ENCODE peak calls at places on chromosomes 7 and 10, in five cellular contexts. I, H, M, X and C are unnamed samples.

GRCh38 chr7:11130012-11130411 is 156.3 kb downstream of the PHF14 start:
- DNase-seq in I (no peak), X (peak; percentile 48), H (no peak), M (no peak), C (no peak)

GRCh38 chr7:98921608-98922372 is 43.5 kb downstream of the TRRAP start:
- DNase-seq in I (no peak), H (peak; percentile 7), M (no peak), X (no peak), C (no peak)

GRCh38 chr7:148327379-148327778 is 263.2 kb upstream of the C7orf33 start:
- DNase-seq in I (no peak), X (no peak), M (peak; percentile 51), H (peak; percentile 30), C (no peak)

GRCh38 chr10:992523-993340 is 4.5 kb downstream of the GTPBP4 start:
- DNase-seq in I (no peak), X (no peak), H (no peak), M (no peak), C (peak; percentile 47)

GRCh38 chr7:100951888-100952560 is 2.7 kb downstream of the MUC3A start:
- DNase-seq in I (no peak), H (no peak), M (no peak), X (no peak), C (no peak)

GRCh38 chr10:131963811-131964210 is 17.9 kb downstream of the BNIP3 start:
- DNase-seq in X (no peak), I (no peak), H (no peak), M (no peak), C (no peak)

GRCh38 chr7:14734839-14735321 is 167.7 kb downstream of the DGKB start:
- DNase-seq in H (no peak), I (no peak), X (no peak), M (no peak), C (no peak)

GRCh38 chr7:30038182-30038980 is 10.2 kb downstream of the PLEKHA8 start:
- DNase-seq in M (no peak), X (no peak), H (no peak), I (no peak), C (no peak)

GRCh38 chr7:156764016-156764669 is 123.6 kb downstream of the RNF32 start:
- DNase-seq in M (no peak), H (peak; percentile 68), X (peak; percentile 74), I (no peak), C (no peak)

GRCh38 chr7:83794834-83795233 is 145.9 kb upstream of the SEMA3E start:
- DNase-seq in X (no peak), I (no peak), M (no peak), H (no peak), C (no peak)

GRCh38 chr10:14184841-14185500 is 145.8 kb downstream of the FRMD4A start:
- DNase-seq in M (peak; percentile 62), I (no peak), H (peak; percentile 94), X (peak; percentile 14), C (peak; percentile 92)

GRCh38 chr10:21516270-21517131 is 9.0 kb downstream of the SKIDA1 start:
- DNase-seq in I (no peak), X (peak; percentile 53), M (no peak), H (no peak), C (peak; percentile 83)

GRCh38 chr7:474605-475424 is 44.8 kb downstream of the PDGFA start:
- DNase-seq in I (no peak), M (no peak), X (no peak), H (no peak), C (no peak)

GRCh38 chr7:45890902-45891461 is 2.7 kb downstream of the IGFBP1 start:
- DNase-seq in M (peak; percentile 50), I (no peak), H (peak; percentile 36), X (peak; percentile 62), C (peak; percentile 21)

GRCh38 chr10:124248056-124248455 is 154.7 kb upstream of the CHST15 start:
- DNase-seq in X (no peak), M (no peak), I (no peak), H (no peak), C (no peak)

GRCh38 chr7:116809636-116810266 is 52.6 kb upstream of the CAPZA2 start:
- DNase-seq in X (peak; percentile 86), H (peak; percentile 92), M (peak; percentile 71), I (no peak), C (peak; percentile 68)

GRCh38 chr10:68096913-68097509 is 12.3 kb upstream of the MYPN start:
- DNase-seq in I (no peak), M (peak; percentile 95), X (peak; percentile 89), H (no peak), C (no peak)

GRCh38 chr10:127922206-127922605 is 15.3 kb downstream of the PTPRE start:
- DNase-seq in H (no peak), X (no peak), M (no peak), I (no peak), C (no peak)

GRCh38 chr7:44398953-44399574 is 73.7 kb upstream of the CAMK2B start:
- DNase-seq in I (no peak), H (no peak), M (no peak), X (no peak), C (no peak)

GRCh38 chr10:7170626-7171322 is 240.1 kb downstream of the SFMBT2 start:
- DNase-seq in H (no peak), M (no peak), I (no peak), X (no peak), C (no peak)

GRCh38 chr7:74475243-74475986 is 21.7 kb downstream of the GTF2IRD1 start:
- DNase-seq in I (no peak), H (no peak), X (no peak), M (peak; percentile 95), C (no peak)

GRCh38 chr7:6023974-6024435 is 7.2 kb upstream of the ANKRD61 start:
- DNase-seq in H (no peak), X (no peak), M (no peak), I (no peak), C (no peak)

GRCh38 chr7:6028563-6028962 is 2.6 kb upstream of the ANKRD61 start:
- DNase-seq in M (no peak), X (no peak), I (no peak), H (no peak), C (no peak)

GRCh38 chr7:6026917-6027316 is 4.3 kb upstream of the ANKRD61 start:
- DNase-seq in H (no peak), M (no peak), X (no peak), I (no peak), C (peak; percentile 26)

GRCh38 chr7:6027806-6028365 is 3.3 kb upstream of the ANKRD61 start:
- DNase-seq in M (no peak), I (no peak), X (no peak), H (no peak), C (no peak)

DNA sequence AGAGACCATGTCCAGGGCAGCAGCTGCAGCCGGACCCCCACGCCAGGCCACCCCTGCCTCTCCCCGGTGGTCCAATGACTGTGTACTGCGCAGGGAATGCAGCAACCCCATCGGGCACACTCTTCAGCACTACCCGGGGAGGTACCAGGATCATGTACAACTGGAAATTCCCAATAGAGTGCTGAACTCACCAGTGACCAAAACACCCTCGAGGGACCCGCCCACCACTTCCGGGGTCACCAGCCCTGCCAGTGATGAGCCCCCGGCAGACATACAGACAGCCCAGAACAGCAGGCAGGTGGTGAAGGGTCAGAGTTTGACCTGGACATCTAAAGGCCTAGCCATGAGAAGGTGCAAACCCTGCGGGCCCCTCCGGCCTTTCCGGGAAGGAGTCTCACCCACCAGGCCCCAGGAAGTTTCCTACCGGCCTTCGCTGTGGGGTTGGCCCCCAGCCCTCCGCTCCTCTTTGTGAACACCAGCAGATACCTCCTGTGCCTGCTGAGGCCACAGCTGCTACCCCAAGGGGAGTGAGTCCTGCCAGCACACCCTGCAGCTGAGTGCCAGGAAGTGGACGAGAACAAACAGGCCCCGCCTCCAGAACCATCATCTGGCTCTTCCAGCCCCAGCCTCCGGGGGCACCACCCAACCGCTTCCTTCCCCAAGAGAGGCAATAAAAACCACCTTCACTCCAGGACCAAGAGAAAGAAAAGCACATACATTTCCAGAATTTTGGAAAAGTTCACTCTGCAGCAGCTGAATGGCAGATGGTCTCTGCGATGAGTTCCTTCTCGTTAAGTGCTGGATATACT is 5.0 kb upstream of the ANKRD61 start:
- DNase-seq in M (no peak), X (peak; percentile 18), H (peak; percentile 64), I (peak; percentile 50), C (peak; percentile 78)
- H3K4me3 ChIP-seq in M (no peak overlapping the region), X (no peak overlapping the region), H (no peak overlapping the region), I (peak overlapping the region; percentile 7), C (peak overlapping the region; percentile 36)

GRCh38 chr7:65477326-65477725 is 103.7 kb downstream of the ZNF92 start:
- DNase-seq in M (no peak), H (peak; percentile 25), X (no peak), I (no peak), C (peak; percentile 7)
- TF ChIP-seq CTCF in M (peak; percentile 16), H (peak; percentile 40), X (peak; percentile 30), I (no peak), C (no peak)

DNA sequence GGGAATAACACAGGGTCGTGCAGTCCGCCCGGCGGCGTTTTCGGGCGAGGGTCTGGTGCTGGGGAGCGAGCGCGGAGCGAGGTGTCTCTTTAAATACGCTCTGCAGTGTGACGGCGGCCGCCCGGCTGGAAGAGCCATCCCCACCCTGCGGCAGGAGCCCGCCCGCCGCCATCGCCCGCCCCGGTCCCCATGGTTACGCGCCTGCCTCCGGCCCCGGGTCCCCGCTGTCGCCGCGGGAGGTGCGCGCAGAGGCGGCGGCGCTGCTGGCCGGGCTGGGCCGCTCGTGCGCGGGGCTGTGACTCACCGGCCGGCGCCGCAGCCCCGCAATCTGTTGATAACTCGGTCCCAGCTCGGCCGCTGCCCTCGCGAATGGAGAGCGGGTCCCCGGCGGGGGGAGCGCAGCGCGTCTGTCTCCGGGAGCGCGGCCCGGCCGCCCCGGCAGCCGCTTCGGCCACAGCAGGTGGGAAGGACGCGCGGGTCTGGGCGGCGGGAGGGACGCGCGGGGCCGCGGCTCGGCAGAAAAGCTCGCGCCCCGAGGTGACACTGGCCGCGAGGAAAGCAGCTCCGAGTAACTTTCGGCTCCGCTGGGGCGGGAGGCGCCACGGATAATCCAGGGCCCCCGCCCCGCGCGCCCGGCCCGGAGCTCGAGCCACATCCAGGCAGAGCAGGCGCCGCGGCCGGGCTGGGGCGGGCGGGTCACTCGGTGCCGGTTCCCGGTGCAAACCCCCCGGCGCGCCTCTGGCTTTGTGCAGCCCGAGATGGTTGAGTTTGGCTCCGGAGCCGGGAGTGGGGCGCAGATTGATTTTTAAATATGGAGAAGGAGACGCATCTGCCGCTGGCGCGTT is at the start of gene ADGRA1:
- DNase-seq in I (no peak), M (no peak), X (no peak), H (no peak), C (no peak)
- H3K4me3 ChIP-seq in I (peak within 1 kb of the TSS; percentile 22), M (no peak within 1 kb of the TSS), X (no peak within 1 kb of the TSS), H (no peak within 1 kb of the TSS), C (no peak within 1 kb of the TSS)

DNA sequence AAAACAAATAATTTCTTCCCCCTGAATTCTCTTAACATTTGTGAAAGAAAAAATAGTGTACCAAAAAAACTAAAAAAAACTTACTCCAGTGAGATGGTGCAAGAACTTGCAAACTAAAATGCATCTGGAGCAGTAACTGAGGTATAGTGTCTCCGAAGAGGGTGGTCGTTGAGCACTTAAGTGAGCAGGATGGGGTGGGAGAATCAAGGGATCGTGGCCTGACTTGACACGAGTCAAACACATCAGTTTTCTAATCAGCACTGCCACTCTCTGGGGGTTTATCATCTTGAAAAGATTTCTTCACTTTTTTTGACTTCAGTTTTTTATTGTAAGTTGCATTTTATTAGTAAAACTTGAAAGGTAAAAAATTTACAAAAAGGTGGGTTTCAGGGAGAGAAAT is 2.5 kb downstream of the ZNF273 start:
- DNase-seq in H (no peak), M (no peak), X (no peak), I (no peak), C (no peak)
- TF ChIP-seq CTCF in H (no peak), M (no peak), X (no peak), I (no peak), C (no peak)